ENCODE peak calls at places on chromosomes 7 and 10, in five cellular contexts. C is body of pancreas, X is RWPE1, L is PC-9, H is T-helper 9 cell. G is an unnamed sample.
A peak's percentile ranks its signal among the peaks of the same experiment; 100 is the strongest.

GRCh38 chr7:149245244-149245643 is 5.8 kb downstream of the ZNF212 start:
- DNase-seq in C (no peak), X (no peak), L (no peak), H (no peak), G (no peak)

GRCh38 chr10:14181197-14181936 is 149.4 kb downstream of the FRMD4A start:
- DNase-seq in C (no peak), X (no peak), L (no peak), H (no peak), G (no peak)

GRCh38 chr7:30467275-30467674 is 11.3 kb downstream of the NOD1 start:
- DNase-seq in C (no peak), X (no peak), L (no peak), H (no peak), G (no peak)

GRCh38 chr10:69685802-69686585 is 55.9 kb downstream of the FAM241B start:
- DNase-seq in C (peak; percentile 91), X (no peak), L (peak; percentile 42), H (no peak), G (peak; percentile 94)

GRCh38 chr7:144063710-144064109 is 5.9 kb upstream of the OR2A25 start:
- DNase-seq in C (no peak), X (no peak), L (no peak), H (no peak), G (no peak)

GRCh38 chr10:86943316-86944030 is 13.9 kb downstream of the MMRN2 start:
- DNase-seq in C (no peak), X (no peak), L (no peak), H (no peak), G (peak; percentile 93)

GRCh38 chr10:91389636-91390512 is 20.3 kb upstream of the HECTD2 start:
- DNase-seq in C (no peak), X (peak; percentile 54), L (no peak), H (no peak), G (no peak)

GRCh38 chr7:131557521-131558385 is 1.3 kb upstream of the PODXL start:
- DNase-seq in C (peak; percentile 43), X (no peak), L (no peak), H (no peak), G (no peak)

GRCh38 chr10:22550732-22551131 is 163.6 kb downstream of the PIP4K2A start:
- DNase-seq in C (peak; percentile 34), X (peak; percentile 27), L (peak; percentile 38), H (peak; percentile 74), G (no peak)

GRCh38 chr7:147088916-147089315 is 972.3 kb downstream of the CNTNAP2 start:
- DNase-seq in C (no peak), X (no peak), L (no peak), H (no peak), G (no peak)

GRCh38 chr7:1807821-1808600 is 137.9 kb downstream of the ELFN1 start:
- DNase-seq in C (no peak), X (no peak), L (no peak), H (no peak), G (no peak)

G was measured in right lobe of liver.